ENCODE peak calls at places on chromosome 1, in ten cellular contexts. V is neural crest cell, C is upper lobe of right lung, A is H1, H is hypothalamus, L is neural progenitor cell, I is Caki2, S is Karpas-422, O is heart left ventricle, P is OCI-LY7. U is an unnamed sample.

GRCh38 chr1:91510754-91511153 is 10.1 kb downstream of the CDC7 start:
- DNase-seq in V (no peak), C (no peak), A (no peak), H (no peak), L (no peak), I (no peak), S (no peak), O (no peak), P (no peak), U (no peak)

GRCh38 chr1:160644399-160644798 is 2.4 kb downstream of the SLAMF1 start:
- DNase-seq in V (no peak), C (no peak), A (no peak), H (no peak), L (no peak), I (no peak), S (no peak), O (no peak), P (no peak), U (no peak)

GRCh38 chr1:30817083-30817450 is 59.5 kb upstream of the LAPTM5 start:
- DNase-seq in V (no peak), C (no peak), A (no peak), H (no peak), L (no peak), I (no peak), S (no peak), O (no peak), P (no peak), U (no peak)

GRCh38 chr1:172394167-172394751 is 26.2 kb upstream of the C1orf105 start:
- DNase-seq in V (no peak), C (no peak), A (no peak), H (no peak), L (no peak), I (peak), S (no peak), O (no peak), P (peak), U (no peak)

GRCh38 chr1:7329868-7330615 is 441.1 kb upstream of the VAMP3 start:
- DNase-seq in V (no peak), C (no peak), A (no peak), H (no peak), L (no peak), I (no peak), S (no peak), O (no peak), P (no peak), U (no peak)

GRCh38 chr1:239987103-239987745 is 104.5 kb upstream of the FMN2 start:
- DNase-seq in V (peak), C (no peak), A (no peak), H (no peak), L (peak), I (no peak), S (peak), O (no peak), P (peak), U (no peak)

GRCh38 chr1:117161887-117162286 is 40.3 kb upstream of the TRIM45 start:
- DNase-seq in V (no peak), C (no peak), A (no peak), H (no peak), L (no peak), I (peak), S (no peak), O (no peak), P (no peak), U (no peak)

GRCh38 chr1:33818071-33818470 is 45.8 kb upstream of the HMGB4 start:
- DNase-seq in V (no peak), C (no peak), A (no peak), H (no peak), L (no peak), I (no peak), S (no peak), O (no peak), P (no peak), U (no peak)

GRCh38 chr1:41500378-41500777 is 15.9 kb upstream of the EDN2 start:
- DNase-seq in V (no peak), C (peak), A (no peak), H (no peak), L (no peak), I (no peak), S (no peak), O (no peak), P (no peak), U (no peak)

GRCh38 chr1:173410794-173411236 is 66.3 kb upstream of the PRDX6 start:
- DNase-seq in V (no peak), C (no peak), A (no peak), H (no peak), L (no peak), I (no peak), S (no peak), O (no peak), P (peak), U (no peak)

GRCh38 chr1:229410692-229411433 is 23.0 kb downstream of the ACTA1 start:
- DNase-seq in V (no peak), C (no peak), A (no peak), H (no peak), L (peak), I (peak), S (peak), O (peak), P (no peak), U (peak)

GRCh38 chr1:209542585-209542984 is 40.9 kb upstream of the CAMK1G start:
- DNase-seq in V (no peak), C (no peak), A (no peak), H (no peak), L (no peak), I (peak), S (no peak), O (no peak), P (no peak), U (no peak)

GRCh38 chr1:3031401-3032221 is 10.3 kb downstream of the ACTRT2 start:
- DNase-seq in V (no peak), C (peak), A (no peak), H (no peak), L (no peak), I (no peak), S (no peak), O (no peak), P (no peak), U (no peak)

GRCh38 chr1:117003253-117003875 is 1.8 kb downstream of the CD101 start:
- DNase-seq in V (no peak), C (no peak), A (no peak), H (no peak), L (no peak), I (no peak), S (no peak), O (no peak), P (no peak), U (no peak)

GRCh38 chr1:92307980-92308379 is 9.1 kb downstream of the RPAP2 start:
- DNase-seq in V (no peak), C (no peak), A (no peak), H (no peak), L (no peak), I (no peak), S (no peak), O (no peak), P (no peak), U (no peak)

GRCh38 chr1:46705408-46705807 is 13.5 kb downstream of the EFCAB14 start:
- DNase-seq in V (no peak), C (no peak), A (no peak), H (no peak), L (no peak), I (no peak), S (no peak), O (no peak), P (no peak), U (no peak)

GRCh38 chr1:32886012-32886827 is at the start of gene HPCA:
- DNase-seq in V (peak), C (peak), A (no peak), H (no peak), L (peak), I (peak), S (peak), O (peak), P (no peak), U (peak)

GRCh38 chr1:151327903-151328674 is 873 bp upstream of the PI4KB start:
- DNase-seq in V (peak), C (peak), A (no peak), H (no peak), L (peak), I (no peak), S (no peak), O (no peak), P (peak), U (no peak)

GRCh38 chr1:58932820-58933598 is 149.2 kb upstream of the JUN start:
- DNase-seq in V (no peak), C (peak), A (no peak), H (no peak), L (no peak), I (peak), S (no peak), O (no peak), P (no peak), U (no peak)

GRCh38 chr1:39102537-39103320 is 76.6 kb downstream of the NDUFS5 start:
- DNase-seq in V (peak), C (no peak), A (no peak), H (no peak), L (peak), I (peak), S (peak), O (peak), P (peak), U (peak)

GRCh38 chr1:200379431-200379755 is 30.4 kb downstream of the ZNF281 start:
- DNase-seq in V (no peak), C (no peak), A (no peak), H (no peak), L (no peak), I (peak), S (peak), O (no peak), P (no peak), U (no peak)

GRCh38 chr1:177495878-177496277 is 325.1 kb downstream of the BRINP2 start:
- DNase-seq in V (no peak), C (no peak), A (no peak), H (no peak), L (peak), I (no peak), S (no peak), O (no peak), P (no peak), U (no peak)

GRCh38 chr1:30450818-30451233 is 272.6 kb downstream of the MATN1 start:
- DNase-seq in V (no peak), C (peak), A (no peak), H (no peak), L (no peak), I (peak), S (no peak), O (no peak), P (no peak), U (no peak)

GRCh38 chr1:39720094-39720999 is 18.3 kb upstream of the PPIE start:
- DNase-seq in V (no peak), C (no peak), A (no peak), H (no peak), L (peak), I (peak), S (peak), O (no peak), P (peak), U (peak)

GRCh38 chr1:23459338-23459757 is 24.6 kb downstream of the ASAP3 start:
- DNase-seq in V (no peak), C (no peak), A (no peak), H (no peak), L (no peak), I (no peak), S (no peak), O (no peak), P (no peak), U (no peak)

U was measured in retina.